ENCODE peak calls at places on chromosome 5, in ten cellular contexts. U, K, Y, N, D, W, G, I, A and Q are unnamed samples.

GRCh38 chr5:169280286-169280685 is 20.7 kb downstream of the SLIT3 start:
- DNase-seq in U (no peak), K (no peak), Y (no peak), N (no peak), D (no peak), W (no peak), G (no peak), I (no peak), A (no peak), Q (no peak)

GRCh38 chr5:8839361-8840055 is 706.4 kb downstream of the SEMA5A start:
- DNase-seq in U (no peak), K (no peak), Y (no peak), N (no peak), D (no peak), W (no peak), G (no peak), I (no peak), A (no peak), Q (no peak)

GRCh38 chr5:54753034-54753433 is 232.4 kb downstream of the ESM1 start:
- DNase-seq in U (no peak), K (no peak), Y (no peak), N (no peak), D (no peak), W (no peak), G (no peak), I (no peak), A (peak), Q (no peak)

GRCh38 chr5:5011151-5011550 is 129.0 kb upstream of the ADAMTS16 start:
- DNase-seq in U (no peak), K (no peak), Y (no peak), N (no peak), D (no peak), W (no peak), G (no peak), I (no peak), A (no peak), Q (no peak)

GRCh38 chr5:54985301-54986268 is at the start of gene ESM1:
- DNase-seq in U (no peak), K (peak), Y (no peak), N (no peak), D (no peak), W (peak), G (no peak), I (no peak), A (peak), Q (no peak)

GRCh38 chr5:74028406-74028805 is 402.4 kb downstream of the ARHGEF28 start:
- DNase-seq in U (no peak), K (no peak), Y (no peak), N (no peak), D (no peak), W (no peak), G (no peak), I (no peak), A (peak), Q (no peak)

GRCh38 chr5:156947933-156948332 is 15.1 kb downstream of the TIMD4 start:
- DNase-seq in U (no peak), K (no peak), Y (no peak), N (no peak), D (no peak), W (no peak), G (no peak), I (no peak), A (no peak), Q (no peak)

GRCh38 chr5:108543486-108543885 is 161.6 kb upstream of the FBXL17 start:
- DNase-seq in U (no peak), K (no peak), Y (no peak), N (no peak), D (no peak), W (no peak), G (no peak), I (no peak), A (no peak), Q (no peak)

GRCh38 chr5:158590936-158591863 is 508.5 kb downstream of the EBF1 start:
- DNase-seq in U (no peak), K (no peak), Y (no peak), N (no peak), D (no peak), W (no peak), G (no peak), I (no peak), A (peak), Q (no peak)

GRCh38 chr5:178425621-178426068 is 164.5 kb downstream of the COL23A1 start:
- DNase-seq in U (no peak), K (no peak), Y (no peak), N (no peak), D (no peak), W (no peak), G (no peak), I (no peak), A (no peak), Q (no peak)